ENCODE peak calls at places on chromosomes 12 and 14, in six cellular contexts. B is Karpas-422, M is GM23248, L is SK-N-SH, J is GM23338, A is MM.1S. P is an unnamed sample.

GRCh38 chr12:75479963-75480461 is 543 bp upstream of the GLIPR1 start:
- DNase-seq in B (no peak), M (peak; percentile 82), L (no peak), J (no peak), A (peak; percentile 54), P (peak; percentile 49)

GRCh38 chr14:50342211-50343080 is 30.3 kb downstream of the DMAC2L start:
- DNase-seq in B (peak; percentile 80), M (peak; percentile 76), L (peak; percentile 78), J (peak; percentile 68), A (no peak), P (peak; percentile 86)

GRCh38 chr12:85923767-85924331 is 49.8 kb downstream of the NTS start:
- DNase-seq in B (peak; percentile 70), M (peak; percentile 44), L (peak; percentile 24), J (peak; percentile 47), A (no peak), P (peak; percentile 60)

GRCh38 chr12:82567688-82568087 is 119.0 kb upstream of the TMTC2 start:
- DNase-seq in B (no peak), M (no peak), L (no peak), J (no peak), A (no peak), P (no peak)

GRCh38 chr12:128690641-128691040 is 133.1 kb downstream of the SLC15A4 start:
- DNase-seq in B (no peak), M (no peak), L (no peak), J (no peak), A (no peak), P (no peak)

GRCh38 chr14:52068741-52069616 is at the start of gene NID2:
- DNase-seq in B (no peak), M (peak; percentile 97), L (peak; percentile 98), J (peak; percentile 95), A (no peak), P (peak; percentile 10)

GRCh38 chr12:105214670-105215375 is 21.2 kb downstream of the APPL2 start:
- DNase-seq in B (no peak), M (peak; percentile 69), L (no peak), J (no peak), A (no peak), P (peak; percentile 100)

GRCh38 chr14:69779088-69779487 is 12.1 kb downstream of the SRSF5 start:
- DNase-seq in B (no peak), M (no peak), L (no peak), J (no peak), A (no peak), P (no peak)

GRCh38 chr14:55438066-55438683 is 2.2 kb downstream of the TBPL2 start:
- DNase-seq in B (peak; percentile 82), M (peak; percentile 85), L (peak; percentile 62), J (peak; percentile 80), A (no peak), P (peak; percentile 92)

GRCh38 chr12:65881348-65881961 is 57.2 kb downstream of the HMGA2 start:
- DNase-seq in B (no peak), M (peak; percentile 85), L (no peak), J (peak; percentile 54), A (no peak), P (no peak)

GRCh38 chr12:25677180-25677937 is 124.3 kb upstream of the LMNTD1 start:
- DNase-seq in B (no peak), M (peak; percentile 37), L (no peak), J (no peak), A (no peak), P (peak; percentile 46)

GRCh38 chr12:116719661-116720060 is 18.2 kb downstream of the SPRING1 start:
- DNase-seq in B (no peak), M (no peak), L (no peak), J (no peak), A (no peak), P (no peak)

GRCh38 chr14:98370352-98370751 is 901.6 kb downstream of the BCL11B start:
- DNase-seq in B (no peak), M (no peak), L (no peak), J (no peak), A (no peak), P (no peak)

GRCh38 chr12:4440187-4440941 is 5.3 kb downstream of the FGF6 start:
- DNase-seq in B (no peak), M (no peak), L (no peak), J (peak; percentile 48), A (no peak), P (no peak)

GRCh38 chr12:75881910-75882309 is 149.7 kb downstream of the PHLDA1 start:
- DNase-seq in B (no peak), M (no peak), L (no peak), J (no peak), A (no peak), P (no peak)

GRCh38 chr12:113405687-113406086 is 2.0 kb upstream of the SDS start:
- DNase-seq in B (no peak), M (no peak), L (no peak), J (peak; percentile 35), A (no peak), P (no peak)

GRCh38 chr12:79764641-79765040 is 73.9 kb upstream of the PAWR start:
- DNase-seq in B (no peak), M (no peak), L (no peak), J (no peak), A (no peak), P (no peak)

GRCh38 chr12:79761341-79761740 is 70.6 kb upstream of the PAWR start:
- DNase-seq in B (no peak), M (no peak), L (no peak), J (no peak), A (no peak), P (no peak)

GRCh38 chr12:79763748-79764452 is 73.1 kb upstream of the PAWR start:
- DNase-seq in B (no peak), M (no peak), L (no peak), J (no peak), A (no peak), P (no peak)

GRCh38 chr12:79766705-79767464 is 76.1 kb upstream of the PAWR start:
- DNase-seq in B (no peak), M (peak; percentile 27), L (no peak), J (no peak), A (no peak), P (no peak)

DNA sequence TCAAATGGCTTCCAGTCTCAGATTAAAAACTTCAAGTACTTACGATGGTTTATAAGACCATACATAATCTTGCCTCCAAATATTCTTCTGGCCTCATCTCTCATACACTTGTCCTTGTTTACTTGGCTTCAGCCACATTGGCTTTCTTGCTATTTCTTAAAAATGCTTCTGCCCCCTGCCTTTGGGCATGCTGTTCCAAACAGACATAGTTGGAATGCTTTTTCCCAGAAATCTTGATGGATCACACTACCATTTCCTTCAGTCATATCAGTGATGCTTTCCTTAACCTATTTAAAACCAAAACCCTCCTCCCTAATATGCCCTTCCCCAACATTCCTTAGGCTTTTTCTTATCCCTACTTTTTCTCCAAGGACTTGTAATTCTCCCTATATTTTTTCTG is 74.4 kb upstream of the PAWR start:
- DNase-seq in B (no peak), M (no peak), L (no peak), J (no peak), A (no peak), P (no peak)
- H3K9me2 ChIP-seq in B (no peaks in the 10 kb centered on the region), M (no peaks in the 10 kb centered on the region), L (no peaks in the 10 kb centered on the region), J (no peaks in the 10 kb centered on the region), A (no peaks in the 10 kb centered on the region), P (no peaks in the 10 kb centered on the region)

DNA sequence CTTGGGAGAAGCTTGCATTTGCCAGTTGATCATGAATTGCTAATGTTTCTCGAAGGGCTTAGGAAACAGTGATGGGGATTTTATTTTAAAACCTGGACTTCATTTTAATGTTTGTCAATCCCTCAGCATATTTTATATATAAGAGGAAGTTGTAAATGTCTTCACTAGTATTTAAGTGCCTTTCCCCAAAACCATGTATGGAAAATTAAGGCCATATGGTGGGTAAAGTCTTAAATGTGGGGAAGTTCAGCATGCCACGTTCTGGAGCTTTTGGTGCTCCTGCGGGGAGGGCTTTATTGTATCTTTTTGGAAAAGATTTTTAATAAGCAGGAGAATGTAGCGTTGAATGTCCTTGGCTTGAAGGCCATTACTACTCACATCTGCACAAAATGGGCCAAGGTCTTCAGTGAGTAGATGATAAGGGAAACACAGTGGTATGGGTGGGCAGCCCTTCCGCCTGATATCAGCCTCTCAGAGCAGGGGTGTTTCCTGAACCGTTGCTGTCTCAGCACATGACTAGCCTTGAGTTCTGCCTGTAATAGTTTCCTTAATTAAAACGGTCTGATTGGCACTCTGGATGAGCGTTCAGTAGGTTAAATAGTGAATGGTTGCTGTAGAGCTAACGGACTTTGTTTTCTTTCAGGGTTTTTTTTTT is 511.5 kb downstream of the PCNX1 start:
- DNase-seq in B (no peak), M (no peak), L (no peak), J (no peak), A (no peak), P (no peak)
- H3K4me3 ChIP-seq in B (no peak overlapping the region), M (no peak overlapping the region), L (no peak overlapping the region), J (no peak overlapping the region), A (no peak overlapping the region), P (no peak overlapping the region)

DNA sequence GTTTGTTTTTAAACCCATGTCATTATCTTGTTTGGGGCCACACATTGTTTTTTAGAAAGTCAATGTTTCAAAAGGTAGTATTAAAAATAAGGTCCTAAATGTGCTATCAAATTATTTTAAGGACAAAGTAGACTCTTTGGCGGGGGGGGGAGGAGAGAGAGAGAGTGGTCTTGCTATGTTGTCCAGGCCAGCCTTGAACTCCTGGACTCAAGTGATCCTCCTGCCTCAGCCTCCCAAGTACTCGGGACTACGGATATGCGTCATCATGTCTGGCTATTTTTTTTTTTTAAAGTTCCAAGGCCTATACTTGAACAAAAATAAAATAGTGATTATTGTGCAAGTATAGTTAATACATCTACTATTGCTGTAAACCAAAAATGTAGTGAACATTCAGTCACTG is 26.2 kb downstream of the PAWR start:
- DNase-seq in B (no peak), M (no peak), L (no peak), J (no peak), A (no peak), P (no peak)
- H3K9me2 ChIP-seq in B (no peaks in the 10 kb centered on the region), M (no peaks in the 10 kb centered on the region), L (no peaks in the 10 kb centered on the region), J (no peaks in the 10 kb centered on the region), A (no peaks in the 10 kb centered on the region), P (no peaks in the 10 kb centered on the region)

GRCh38 chr12:118185602-118186397 is 49.9 kb downstream of the PEBP1 start:
- DNase-seq in B (no peak), M (no peak), L (no peak), J (no peak), A (no peak), P (no peak)

GRCh38 chr12:118189761-118190181 is 53.8 kb downstream of the PEBP1 start:
- DNase-seq in B (no peak), M (peak; percentile 78), L (peak; percentile 53), J (peak; percentile 72), A (no peak), P (no peak)

GRCh38 chr12:118187746-118188390 is 51.9 kb downstream of the PEBP1 start:
- DNase-seq in B (no peak), M (no peak), L (peak; percentile 30), J (no peak), A (no peak), P (no peak)

GRCh38 chr12:118190266-118190665 is 54.3 kb downstream of the PEBP1 start:
- DNase-seq in B (no peak), M (peak; percentile 61), L (peak; percentile 33), J (peak; percentile 10), A (no peak), P (no peak)

DNA sequence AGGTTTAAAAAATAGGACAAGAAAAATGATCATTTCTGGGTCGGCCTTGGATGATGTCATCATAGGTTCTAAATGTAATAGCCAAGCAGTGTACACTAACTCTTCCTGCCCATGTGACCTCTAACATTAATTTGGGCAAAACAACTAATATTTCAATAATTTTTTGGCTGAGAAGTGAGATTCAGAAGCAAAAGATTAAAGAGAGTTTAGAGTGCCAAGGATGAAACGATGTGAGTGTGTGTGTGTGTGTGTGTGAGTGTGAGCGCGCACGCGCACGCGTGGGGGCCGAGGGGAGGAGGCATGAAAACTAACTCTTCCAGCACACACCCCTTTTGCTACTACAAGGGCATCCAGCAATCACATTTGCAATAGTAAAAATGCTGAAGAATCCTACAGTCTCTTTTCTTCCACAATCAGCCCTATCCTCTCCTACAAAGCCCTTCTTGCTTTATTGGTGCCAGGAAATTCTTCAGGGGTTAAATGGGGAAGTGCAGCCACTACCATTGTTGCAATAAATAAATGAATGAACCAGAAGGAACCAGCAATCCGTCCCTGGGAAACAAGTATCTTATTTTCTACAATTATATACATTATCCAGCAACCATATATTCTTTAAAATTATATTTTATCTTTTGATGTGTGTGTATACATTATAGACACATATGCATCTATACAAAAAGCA is 52.9 kb downstream of the PEBP1 start:
- DNase-seq in B (no peak), M (peak; percentile 65), L (peak; percentile 62), J (peak; percentile 22), A (no peak), P (no peak)
- H3K4me3 ChIP-seq in B (no peak overlapping the region), M (peak overlapping the region; percentile 70), L (peak overlapping the region; percentile 56), J (no peak overlapping the region), A (no peak overlapping the region), P (no peak overlapping the region)

P was measured in PC-3.